ENCODE peak calls at places on chromosomes 12 and 14, in five cellular contexts. W is CD4-positive, CD25-positive, alpha-beta regulatory T cell; S is astrocyte of the spinal cord; O is upper lobe of right lung; U is fibroblast of the aortic adventitia. M is an unnamed sample.

GRCh38 chr12:71780207-71780822 is 25.7 kb downstream of the RAB21 start:
- DNase-seq in S (peak), O (no peak), U (peak), W (peak), M (peak)

GRCh38 chr12:49529409-49529808 is 9.4 kb upstream of the KCNH3 start:
- DNase-seq in O (no peak), W (no peak), U (no peak), S (no peak), M (no peak)

GRCh38 chr12:76033116-76034001 is 1.8 kb upstream of the PHLDA1 start:
- DNase-seq in U (peak), O (no peak), S (peak), W (no peak), M (no peak)

GRCh38 chr12:115709410-115710065 is 568.0 kb downstream of the MED13L start:
- DNase-seq in S (no peak), O (no peak), U (peak), W (no peak), M (no peak)

GRCh38 chr14:49623941-49624806 is 3.6 kb downstream of the MGAT2 start:
- DNase-seq in W (no peak), O (no peak), S (no peak), U (no peak), M (no peak)

GRCh38 chr14:104865069-104865630 is at the start of gene CEP170B:
- DNase-seq in S (no peak), W (peak), O (peak), U (no peak), M (peak)

GRCh38 chr14:24395609-24396580 is 2.9 kb upstream of the NYNRIN start:
- DNase-seq in U (peak), S (no peak), O (no peak), W (no peak), M (peak)

GRCh38 chr14:78974691-78975090 is 804.5 kb downstream of the NRXN3 start:
- DNase-seq in O (no peak), S (peak), W (no peak), U (peak), M (no peak)

GRCh38 chr12:9329019-9329418 is 120.8 kb upstream of the PZP start:
- DNase-seq in S (no peak), O (no peak), U (no peak), W (no peak), M (no peak)

GRCh38 chr12:123242083-123242904 is 9.1 kb downstream of the MTRFR start:
- DNase-seq in S (no peak), W (no peak), U (peak), O (no peak), M (no peak)

GRCh38 chr12:41302979-41303403 is 114.9 kb downstream of the PDZRN4 start:
- DNase-seq in W (no peak), S (no peak), U (no peak), O (no peak), M (no peak)

GRCh38 chr14:59155886-59156285 is 32.6 kb upstream of the DAAM1 start:
- DNase-seq in O (no peak), W (no peak), S (no peak), U (peak), M (no peak)

GRCh38 chr14:61894452-61895077 is 132.3 kb downstream of the SNAPC1 start:
- DNase-seq in O (peak), U (peak), S (peak), W (peak), M (peak)

GRCh38 chr14:93032301-93032929 is 83.3 kb downstream of the ITPK1 start:
- DNase-seq in W (no peak), O (no peak), S (no peak), U (peak), M (no peak)

GRCh38 chr12:91388573-91388972 is 206.0 kb upstream of the DCN start:
- DNase-seq in O (no peak), W (no peak), S (no peak), U (no peak), M (peak)

GRCh38 chr12:50055831-50056628 is 1.4 kb upstream of the ASIC1 start:
- DNase-seq in U (peak), O (no peak), S (peak), W (peak), M (peak)

GRCh38 chr12:82682326-82682725 is 4.4 kb upstream of the TMTC2 start:
- DNase-seq in U (no peak), W (no peak), S (no peak), O (no peak), M (no peak)

GRCh38 chr12:102478416-102479098 is 1.8 kb downstream of the IGF1 start:
- DNase-seq in U (no peak), O (no peak), S (no peak), W (peak), M (no peak)

GRCh38 chr12:112676526-112676925 is 115.0 kb upstream of the RPH3A start:
- DNase-seq in S (no peak), U (no peak), O (no peak), W (no peak), M (no peak)

GRCh38 chr12:102954143-102954542 is 3.3 kb upstream of the ASCL1 start:
- DNase-seq in S (no peak), U (no peak), O (no peak), W (no peak), M (no peak)

GRCh38 chr12:69527506-69528272 is 57.5 kb downstream of the FRS2 start:
- DNase-seq in O (no peak), S (peak), U (peak), W (no peak), M (no peak)

DNA sequence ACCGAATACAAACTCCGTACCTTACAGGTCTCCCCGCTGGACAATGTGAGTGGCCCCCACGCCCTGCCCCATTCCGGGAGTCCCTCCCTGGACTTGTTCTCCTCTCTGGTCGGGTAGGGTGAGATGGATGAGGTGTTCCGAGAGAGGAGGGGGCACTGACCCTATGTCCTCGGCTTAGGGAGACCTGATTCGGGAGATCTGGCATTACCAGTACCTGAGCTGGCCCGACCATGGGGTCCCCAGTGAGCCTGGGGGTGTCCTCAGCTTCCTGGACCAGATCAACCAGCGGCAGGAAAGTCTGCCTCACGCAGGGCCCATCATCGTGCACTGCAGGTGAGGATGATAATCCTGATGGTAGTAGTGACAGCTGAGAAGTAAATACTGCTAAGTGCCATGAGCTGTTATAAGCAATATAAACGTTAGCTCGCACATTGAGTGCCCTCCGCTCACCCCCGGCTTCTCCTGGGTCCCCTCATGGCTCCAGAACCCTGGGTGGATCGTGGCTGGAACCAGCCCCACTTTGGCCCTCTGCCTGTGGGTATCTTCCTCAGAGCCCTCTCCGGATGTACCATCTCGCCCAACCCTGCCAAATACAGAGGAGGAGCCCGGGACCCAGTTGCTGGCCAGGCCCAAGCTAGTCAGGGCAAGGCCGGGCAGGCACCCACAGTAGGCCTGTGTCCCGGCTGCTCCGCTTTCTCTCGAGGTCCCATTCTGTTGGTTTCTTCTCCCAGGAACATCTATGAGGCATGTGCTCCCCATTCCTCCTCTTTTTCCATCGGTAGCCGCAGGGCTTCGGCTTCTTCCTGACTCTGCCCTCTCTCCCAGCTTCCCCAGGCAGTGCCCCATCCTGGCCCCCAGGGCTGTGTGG is 6.8 kb downstream of the PTPN6 start:
- DNase-seq in U (no peak), S (no peak), O (no peak), W (no peak), M (no peak)
- H3K4me3 ChIP-seq in U (no peak), S (no peak), O (no peak), W (peak), M (no peak)

DNA sequence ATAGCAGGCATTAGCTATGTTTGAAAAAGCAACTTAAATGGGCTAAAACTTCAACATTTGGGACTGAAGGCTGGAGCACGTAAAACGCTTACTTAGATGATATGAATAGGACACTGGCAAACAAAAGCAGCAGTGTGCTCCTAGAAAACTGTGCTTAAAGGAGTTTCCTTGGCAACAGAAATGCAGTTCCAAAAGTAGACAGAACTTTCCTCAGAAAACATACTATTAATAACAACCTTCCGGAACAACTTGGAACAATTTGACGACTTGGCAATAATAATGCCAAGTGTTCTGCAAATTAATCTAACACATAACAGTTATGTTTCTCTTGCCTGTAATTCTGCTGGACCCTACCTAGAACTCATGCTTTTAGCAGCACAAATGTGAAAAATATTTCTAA is 235.4 kb upstream of the NPAS3 start:
- DNase-seq in W (no peak), U (peak), O (no peak), S (peak), M (no peak)
- H3K4me3 ChIP-seq in W (no peak), U (no peak), O (no peak), S (no peak), M (no peak)

GRCh38 chr12:30925607-30926242 is 823 bp upstream of the TSPAN11 start:
- DNase-seq in U (no peak), W (no peak), O (no peak), S (no peak), M (no peak)

GRCh38 chr12:30927210-30927576 is 645 bp downstream of the TSPAN11 start:
- DNase-seq in O (no peak), S (no peak), W (no peak), U (no peak), M (no peak)

GRCh38 chr12:30923057-30923456 is 3.5 kb upstream of the TSPAN11 start:
- DNase-seq in S (no peak), U (no peak), O (no peak), W (no peak), M (no peak)

GRCh38 chr12:30928356-30929264 is 2.1 kb downstream of the TSPAN11 start:
- DNase-seq in O (no peak), S (no peak), U (no peak), W (no peak), M (no peak)

DNA sequence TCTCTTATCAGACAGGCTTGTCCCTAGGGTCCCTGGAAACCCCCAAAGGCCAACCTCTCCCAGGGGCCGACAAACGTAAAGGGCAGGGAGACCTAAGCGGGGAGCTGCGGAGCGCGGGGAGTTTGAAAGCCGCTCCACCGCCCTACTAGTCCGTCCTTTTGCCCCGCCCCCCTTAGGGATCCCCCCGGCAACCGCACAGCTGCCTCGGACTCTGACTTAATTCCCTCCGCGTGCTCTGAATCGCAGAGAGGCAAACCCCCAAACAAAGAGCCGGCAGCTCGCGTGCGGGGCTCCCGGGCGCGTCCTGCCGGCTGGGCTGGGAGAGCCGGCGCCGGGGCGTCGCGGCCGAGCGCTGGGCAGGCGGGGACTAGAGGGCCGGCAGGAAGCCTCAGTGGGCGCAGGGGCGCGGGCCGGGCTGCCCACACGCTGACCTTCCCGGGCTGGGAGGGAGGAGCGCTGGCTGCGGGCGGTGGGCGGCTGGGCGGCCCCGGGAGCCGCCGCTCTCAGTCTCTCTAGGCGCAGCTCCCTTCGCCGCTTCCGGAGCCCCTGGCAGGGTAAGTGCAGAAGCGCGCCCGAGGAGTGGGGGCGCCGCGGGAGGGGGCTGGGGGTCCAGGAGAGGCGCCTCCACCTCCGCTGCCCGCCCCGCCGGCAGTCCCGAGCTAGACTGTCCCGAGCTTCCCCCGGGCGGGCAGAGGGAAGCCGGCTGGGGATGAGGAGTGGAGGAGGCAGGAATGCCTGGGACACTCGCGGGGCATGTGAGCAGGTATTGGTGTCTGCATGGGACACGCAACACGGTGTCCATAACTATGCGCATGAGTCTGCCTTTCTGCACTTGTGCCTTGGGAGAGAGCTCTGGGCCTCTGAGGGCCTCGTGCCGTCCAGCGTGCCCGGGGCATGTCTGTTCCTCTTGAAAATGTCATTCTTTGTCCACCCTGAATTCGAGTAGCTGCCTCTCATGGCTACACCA is at the start of gene TSPAN11:
- DNase-seq in U (peak), W (no peak), S (peak), O (no peak), M (no peak)
- H3K4me3 ChIP-seq in U (peak), W (no peak), S (peak), O (peak), M (peak)

DNA sequence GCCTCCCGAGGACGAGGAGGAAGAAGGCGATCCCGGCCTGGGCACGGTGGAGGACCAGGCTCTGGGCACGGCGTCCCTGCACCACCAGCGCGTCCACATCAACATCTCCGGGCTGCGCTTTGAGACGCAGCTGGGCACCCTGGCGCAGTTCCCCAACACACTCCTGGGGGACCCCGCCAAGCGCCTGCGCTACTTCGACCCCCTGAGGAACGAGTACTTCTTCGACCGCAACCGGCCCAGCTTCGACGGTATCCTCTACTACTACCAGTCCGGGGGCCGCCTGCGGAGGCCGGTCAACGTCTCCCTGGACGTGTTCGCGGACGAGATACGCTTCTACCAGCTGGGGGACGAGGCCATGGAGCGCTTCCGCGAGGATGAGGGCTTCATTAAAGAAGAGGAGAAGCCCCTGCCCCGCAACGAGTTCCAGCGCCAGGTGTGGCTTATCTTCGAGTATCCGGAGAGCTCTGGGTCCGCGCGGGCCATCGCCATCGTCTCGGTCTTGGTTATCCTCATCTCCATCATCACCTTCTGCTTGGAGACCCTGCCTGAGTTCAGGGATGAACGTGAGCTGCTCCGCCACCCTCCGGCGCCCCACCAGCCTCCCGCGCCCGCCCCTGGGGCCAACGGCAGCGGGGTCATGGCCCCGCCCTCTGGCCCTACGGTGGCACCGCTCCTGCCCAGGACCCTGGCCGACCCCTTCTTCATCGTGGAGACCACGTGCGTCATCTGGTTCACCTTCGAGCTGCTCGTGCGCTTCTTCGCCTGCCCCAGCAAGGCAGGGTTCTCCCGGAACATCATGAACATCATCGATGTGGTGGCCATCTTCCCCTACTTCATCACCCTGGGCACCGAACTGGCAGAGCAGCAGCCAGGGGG is 979 bp downstream of the KCNA5 start:
- DNase-seq in U (no peak), O (no peak), S (no peak), W (no peak), M (no peak)
- H3K4me3 ChIP-seq in U (no peak), O (no peak), S (no peak), W (no peak), M (no peak)

GRCh38 chr12:95590775-95591174 is 39.5 kb upstream of the USP44 start:
- DNase-seq in S (no peak), O (no peak), U (no peak), W (no peak), M (no peak)

GRCh38 chr12:95593266-95593871 is 42.1 kb upstream of the USP44 start:
- DNase-seq in S (no peak), U (peak), O (no peak), W (no peak), M (no peak)

GRCh38 chr12:95591731-95592130 is 40.5 kb upstream of the USP44 start:
- DNase-seq in O (no peak), S (no peak), W (no peak), U (no peak), M (no peak)
- H3K4me3 ChIP-seq in O (no peak), S (no peak), W (no peak), U (no peak), M (no peak)

DNA sequence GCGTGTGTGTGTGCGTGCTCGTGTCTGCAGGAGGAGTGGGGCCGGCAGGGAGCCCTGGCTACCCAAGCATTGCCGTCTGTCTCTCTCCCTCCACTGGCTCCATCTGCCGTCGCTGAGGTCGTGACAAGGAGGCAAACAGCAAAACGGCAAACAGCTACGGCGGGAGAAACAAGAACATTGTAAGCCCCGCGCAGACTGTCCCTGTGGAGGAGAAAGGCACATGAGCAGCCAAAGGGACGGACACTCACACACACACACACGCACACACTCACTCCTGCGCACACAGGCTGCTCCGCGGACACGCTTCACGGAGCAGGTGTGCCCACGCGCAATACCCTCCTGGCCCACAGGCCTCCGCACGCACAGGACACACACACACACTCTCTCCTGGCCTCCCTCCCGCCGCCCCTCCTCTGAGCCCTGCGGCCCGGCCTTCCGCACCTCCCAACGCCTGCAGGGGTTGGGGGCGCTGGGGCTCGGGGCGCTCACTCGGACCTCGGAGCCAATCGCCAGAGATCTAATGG is 905 bp downstream of the CISTR start:
- DNase-seq in S (no peak), W (no peak), U (no peak), O (peak), M (no peak)
- H3K4me3 ChIP-seq in S (no peak), W (no peak), U (peak), O (peak), M (peak)

GRCh38 chr12:13090054-13090453 is 13.4 kb downstream of the GSG1 start:
- DNase-seq in S (no peak), U (no peak), O (no peak), W (no peak), M (no peak)

GRCh38 chr12:13085968-13086686 is 17.3 kb downstream of the GSG1 start:
- DNase-seq in O (no peak), U (peak), S (no peak), W (no peak), M (no peak)

GRCh38 chr12:13088503-13088902 is 15.0 kb downstream of the GSG1 start:
- DNase-seq in U (no peak), S (no peak), W (no peak), O (no peak), M (no peak)

GRCh38 chr12:13084898-13085640 is 18.4 kb downstream of the GSG1 start:
- DNase-seq in S (no peak), O (no peak), U (no peak), W (no peak), M (no peak)

GRCh38 chr12:13087766-13088165 is 15.7 kb downstream of the GSG1 start:
- DNase-seq in O (no peak), S (no peak), U (no peak), W (no peak), M (no peak)
- H3K4me3 ChIP-seq in O (no peak), S (no peak), U (no peak), W (no peak), M (no peak)

DNA sequence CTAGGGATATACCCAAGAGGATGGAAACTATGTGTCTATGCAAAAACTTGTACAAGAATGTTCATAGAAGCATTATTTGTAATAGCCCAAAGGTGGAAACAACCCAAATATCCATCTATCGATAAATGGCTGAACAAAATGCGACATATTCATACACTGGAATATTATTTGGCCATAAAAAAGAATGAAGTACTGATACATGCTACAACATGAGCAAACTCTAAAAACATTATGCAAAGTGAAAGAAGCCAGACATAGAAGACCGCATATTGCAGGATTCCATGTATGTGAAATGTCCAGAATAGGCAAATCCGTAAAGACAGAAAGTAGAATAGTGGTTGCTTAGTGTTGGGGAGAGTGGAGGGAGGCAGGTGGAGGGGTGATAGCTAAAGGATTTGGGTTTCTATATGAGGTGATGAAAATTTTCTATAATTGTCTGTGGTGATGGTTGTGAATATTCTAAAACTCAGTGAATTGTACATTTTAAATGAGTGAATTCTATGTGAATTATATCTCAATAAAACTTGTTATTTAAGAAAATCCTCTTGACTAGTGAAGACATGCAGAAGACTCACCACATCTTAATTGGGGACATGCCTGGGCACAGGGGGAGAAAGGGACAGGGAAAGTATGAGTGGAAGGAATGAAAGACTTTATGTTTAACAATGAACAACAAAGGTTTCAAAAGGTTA is 29.8 kb upstream of the SELPLG start:
- DNase-seq in O (no peak), U (no peak), S (no peak), W (no peak), M (no peak)
- H3K4me3 ChIP-seq in O (no peak), U (no peak), S (no peak), W (no peak), M (no peak)